ENCODE peak calls at places on chromosomes 3 and 15, in five cellular contexts. One of them, this sample, is unnamed.
A peak's percentile ranks its signal among the peaks of the same experiment; 100 is the strongest.

GRCh38 chr3:183826448-183826847 is 1.1 kb upstream of the MAP6D1 start:
- DNase-seq in fibroblast of pulmonary artery: no peak
- DNase-seq in LNCaP clone FGC: peak; percentile 30
- DNase-seq in GM10248: no peak
- DNase-seq in RWPE1: no peak
- DNase-seq in this sample: no peak

GRCh38 chr3:140170612-140171011 is 235.6 kb downstream of the CLSTN2 start:
- DNase-seq in fibroblast of pulmonary artery: no peak
- DNase-seq in RWPE1: no peak
- DNase-seq in GM10248: peak; percentile 41
- DNase-seq in LNCaP clone FGC: no peak
- DNase-seq in this sample: peak; percentile 55

GRCh38 chr3:123743121-123743520 is 141.0 kb downstream of the MYLK start:
- DNase-seq in RWPE1: no peak
- DNase-seq in LNCaP clone FGC: no peak
- DNase-seq in GM10248: no peak
- DNase-seq in fibroblast of pulmonary artery: no peak
- DNase-seq in this sample: no peak

GRCh38 chr15:41583795-41584194 is 24.8 kb downstream of the TYRO3 start:
- DNase-seq in LNCaP clone FGC: no peak
- DNase-seq in fibroblast of pulmonary artery: no peak
- DNase-seq in GM10248: no peak
- DNase-seq in RWPE1: no peak
- DNase-seq in this sample: no peak

GRCh38 chr3:156643729-156644389 is 30.5 kb upstream of the TIPARP start:
- DNase-seq in RWPE1: no peak
- DNase-seq in fibroblast of pulmonary artery: peak; percentile 61
- DNase-seq in LNCaP clone FGC: no peak
- DNase-seq in GM10248: peak; percentile 35
- DNase-seq in this sample: peak; percentile 40

GRCh38 chr3:12579919-12580318 is 23.0 kb downstream of the MKRN2 start:
- DNase-seq in GM10248: no peak
- DNase-seq in LNCaP clone FGC: no peak
- DNase-seq in fibroblast of pulmonary artery: peak; percentile 58
- DNase-seq in RWPE1: no peak
- DNase-seq in this sample: no peak

GRCh38 chr3:152718810-152719209 is 116.1 kb upstream of the P2RY1 start:
- DNase-seq in fibroblast of pulmonary artery: no peak
- DNase-seq in LNCaP clone FGC: no peak
- DNase-seq in GM10248: no peak
- DNase-seq in RWPE1: no peak
- DNase-seq in this sample: no peak

GRCh38 chr15:42908538-42908937 is 12.0 kb downstream of the TTBK2 start:
- DNase-seq in RWPE1: no peak
- DNase-seq in GM10248: no peak
- DNase-seq in fibroblast of pulmonary artery: no peak
- DNase-seq in LNCaP clone FGC: no peak
- DNase-seq in this sample: no peak

GRCh38 chr15:62900071-62900812 is 142.3 kb upstream of the TPM1 start:
- DNase-seq in LNCaP clone FGC: no peak
- DNase-seq in GM10248: no peak
- DNase-seq in RWPE1: peak; percentile 52
- DNase-seq in fibroblast of pulmonary artery: no peak
- DNase-seq in this sample: no peak

GRCh38 chr3:156017636-156018035 is 102.7 kb upstream of the KCNAB1 start:
- DNase-seq in LNCaP clone FGC: no peak
- DNase-seq in GM10248: no peak
- DNase-seq in fibroblast of pulmonary artery: no peak
- DNase-seq in RWPE1: no peak
- DNase-seq in this sample: no peak

GRCh38 chr15:72784233-72784876 is 797 bp upstream of the ADPGK start:
- DNase-seq in GM10248: peak; percentile 55
- DNase-seq in RWPE1: peak; percentile 57
- DNase-seq in fibroblast of pulmonary artery: peak; percentile 91
- DNase-seq in LNCaP clone FGC: peak; percentile 61
- DNase-seq in this sample: peak; percentile 70
- TF ChIP-seq CTCF in GM10248: peak; percentile 34
- TF ChIP-seq CTCF in RWPE1: peak; percentile 71
- TF ChIP-seq CTCF in fibroblast of pulmonary artery: peak; percentile 48
- TF ChIP-seq CTCF in LNCaP clone FGC: peak; percentile 50
- TF ChIP-seq CTCF in this sample: peak; percentile 12

GRCh38 chr3:158097141-158097540 is 9.1 kb downstream of the SHOX2 start:
- DNase-seq in fibroblast of pulmonary artery: no peak
- DNase-seq in GM10248: no peak
- DNase-seq in RWPE1: no peak
- DNase-seq in LNCaP clone FGC: no peak
- DNase-seq in this sample: no peak

GRCh38 chr3:158093526-158093925 is 12.7 kb downstream of the SHOX2 start:
- DNase-seq in LNCaP clone FGC: no peak
- DNase-seq in GM10248: no peak
- DNase-seq in RWPE1: no peak
- DNase-seq in fibroblast of pulmonary artery: no peak
- DNase-seq in this sample: no peak

GRCh38 chr3:158094917-158095301 is 11.3 kb downstream of the SHOX2 start:
- DNase-seq in fibroblast of pulmonary artery: no peak
- DNase-seq in LNCaP clone FGC: no peak
- DNase-seq in GM10248: peak; percentile 52
- DNase-seq in RWPE1: no peak
- DNase-seq in this sample: peak; percentile 69

GRCh38 chr3:158095302-158095997 is 10.8 kb downstream of the SHOX2 start:
- DNase-seq in GM10248: peak; percentile 21
- DNase-seq in fibroblast of pulmonary artery: no peak
- DNase-seq in RWPE1: no peak
- DNase-seq in LNCaP clone FGC: no peak
- DNase-seq in this sample: no peak

DNA sequence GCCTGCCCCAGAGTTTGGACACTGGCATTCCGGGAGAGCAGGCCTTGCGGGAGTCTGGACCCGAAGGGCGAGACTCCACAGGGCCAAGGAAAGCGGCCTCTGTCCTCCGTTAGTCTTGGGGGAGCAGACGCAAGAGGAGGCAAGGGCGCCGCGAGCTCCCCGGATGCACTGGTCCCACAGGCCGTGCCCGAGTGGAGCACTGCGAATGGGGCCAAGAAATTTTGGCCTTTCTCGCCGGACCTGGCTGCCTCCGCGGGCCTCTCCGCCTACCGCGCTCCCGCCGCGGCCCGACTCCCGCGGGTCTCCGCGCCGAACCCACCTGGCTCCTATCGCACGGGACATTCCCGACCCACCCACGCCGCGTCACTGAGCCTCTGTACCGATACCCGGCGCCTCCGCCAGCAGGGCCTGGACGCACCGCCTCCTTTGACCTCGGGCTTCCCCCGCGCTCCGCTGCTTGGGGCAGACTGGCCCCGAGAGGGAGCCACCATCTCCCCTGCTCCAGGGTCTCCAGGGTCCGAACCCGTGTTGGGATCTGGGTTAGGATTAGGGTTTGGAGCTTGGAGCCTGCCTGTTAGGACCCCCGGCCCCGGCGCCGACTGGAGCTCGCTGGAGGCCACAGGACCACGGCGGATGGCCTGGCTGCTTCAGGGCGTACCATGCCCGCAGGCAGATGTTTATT is 11.8 kb downstream of the SHOX2 start:
- DNase-seq in fibroblast of pulmonary artery: no peak
- DNase-seq in LNCaP clone FGC: no peak
- DNase-seq in RWPE1: no peak
- DNase-seq in GM10248: peak; percentile 77
- DNase-seq in this sample: peak; percentile 79
- TF ChIP-seq CTCF in fibroblast of pulmonary artery: no peak
- TF ChIP-seq CTCF in LNCaP clone FGC: no peak
- TF ChIP-seq CTCF in RWPE1: no peak
- TF ChIP-seq CTCF in GM10248: peak; percentile 35
- TF ChIP-seq CTCF in this sample: peak; percentile 45

GRCh38 chr3:10417849-10418248 is 87.5 kb downstream of the ATP2B2 start:
- DNase-seq in fibroblast of pulmonary artery: peak; percentile 9
- DNase-seq in GM10248: peak; percentile 32
- DNase-seq in RWPE1: peak; percentile 13
- DNase-seq in LNCaP clone FGC: peak; percentile 11
- DNase-seq in this sample: peak; percentile 27
- TF ChIP-seq CTCF in fibroblast of pulmonary artery: peak; percentile 4
- TF ChIP-seq CTCF in GM10248: peak; percentile 34
- TF ChIP-seq CTCF in RWPE1: no peak
- TF ChIP-seq CTCF in LNCaP clone FGC: peak; percentile 55
- TF ChIP-seq CTCF in this sample: no peak

DNA sequence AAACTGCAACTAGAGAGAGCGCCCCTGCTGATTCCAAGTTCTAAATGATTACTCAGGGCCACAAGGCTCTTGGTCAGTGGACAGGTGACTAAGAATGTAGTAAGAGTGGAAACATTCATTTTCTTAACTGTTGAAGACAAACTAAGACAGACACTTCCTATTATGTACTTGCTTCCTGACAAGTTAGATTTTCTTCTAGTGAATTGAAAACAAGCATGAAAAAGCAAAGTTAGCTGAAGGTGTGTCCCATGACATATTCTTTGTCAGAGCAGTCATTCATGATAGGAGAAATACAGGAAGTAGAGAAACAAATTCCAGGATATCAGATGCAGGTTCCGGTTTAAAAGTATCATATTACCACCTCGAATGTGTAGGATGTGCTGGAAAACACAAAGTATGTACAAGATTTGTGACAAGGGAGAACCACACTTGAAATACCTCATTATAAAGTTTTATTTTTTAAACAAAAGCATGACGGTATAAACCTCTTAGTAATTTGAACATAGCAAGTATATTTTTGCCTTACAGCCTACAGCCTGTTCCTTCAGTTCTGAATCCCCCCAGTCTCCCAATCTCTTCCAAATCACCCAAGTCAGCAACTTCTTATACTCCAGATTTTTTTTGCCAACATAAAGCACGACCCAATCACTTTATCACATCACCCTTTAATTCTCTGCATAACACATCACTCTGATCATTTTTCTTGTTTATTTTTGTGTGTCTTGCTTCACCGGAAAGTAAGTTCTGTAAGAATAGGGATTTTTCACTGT is 6.2 kb downstream of the TSPAN3 start:
- DNase-seq in RWPE1: peak; percentile 38
- DNase-seq in GM10248: no peak
- DNase-seq in LNCaP clone FGC: no peak
- DNase-seq in fibroblast of pulmonary artery: peak; percentile 46
- DNase-seq in this sample: no peak
- TF ChIP-seq CTCF in RWPE1: no peak
- TF ChIP-seq CTCF in GM10248: no peak
- TF ChIP-seq CTCF in LNCaP clone FGC: no peak
- TF ChIP-seq CTCF in fibroblast of pulmonary artery: no peak
- TF ChIP-seq CTCF in this sample: no peak

GRCh38 chr3:62229908-62230307 is 143.4 kb downstream of the FEZF2 start:
- DNase-seq in RWPE1: peak; percentile 9
- DNase-seq in GM10248: no peak
- DNase-seq in fibroblast of pulmonary artery: peak; percentile 22
- DNase-seq in LNCaP clone FGC: peak; percentile 11
- DNase-seq in this sample: no peak
- TF ChIP-seq CTCF in RWPE1: no peak
- TF ChIP-seq CTCF in GM10248: no peak
- TF ChIP-seq CTCF in fibroblast of pulmonary artery: peak; percentile 38
- TF ChIP-seq CTCF in LNCaP clone FGC: peak; percentile 55
- TF ChIP-seq CTCF in this sample: no peak

DNA sequence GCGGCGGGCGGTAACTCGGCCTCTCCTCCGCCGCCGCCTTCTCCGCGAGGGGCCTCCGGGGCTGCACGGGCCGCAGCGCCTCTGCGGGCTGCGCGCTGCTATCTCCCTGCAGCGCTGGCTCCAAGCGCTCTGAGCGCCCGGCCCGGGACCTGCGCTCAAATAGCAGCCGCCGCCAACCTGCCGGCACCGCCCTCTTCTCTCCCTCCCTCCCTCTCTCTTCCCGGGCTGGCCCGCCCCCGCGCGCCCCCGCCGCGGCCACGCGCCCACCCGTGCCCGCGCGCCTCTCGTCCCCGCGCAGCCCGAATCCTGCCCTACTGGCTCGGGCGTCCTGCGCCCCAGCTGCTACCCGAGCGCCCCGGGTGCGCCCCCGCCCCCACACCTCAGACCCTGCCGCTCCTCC is at the start of gene CACNA2D2:
- DNase-seq in fibroblast of pulmonary artery: no peak
- DNase-seq in RWPE1: peak; percentile 54
- DNase-seq in LNCaP clone FGC: peak; percentile 31
- DNase-seq in GM10248: no peak
- DNase-seq in this sample: peak; percentile 62
- TF ChIP-seq CTCF in fibroblast of pulmonary artery: no peak
- TF ChIP-seq CTCF in RWPE1: no peak
- TF ChIP-seq CTCF in LNCaP clone FGC: no peak
- TF ChIP-seq CTCF in GM10248: no peak
- TF ChIP-seq CTCF in this sample: no peak

GRCh38 chr3:150829408-150829807 is 66.4 kb upstream of the SIAH2 start:
- DNase-seq in LNCaP clone FGC: no peak
- DNase-seq in GM10248: no peak
- DNase-seq in RWPE1: no peak
- DNase-seq in fibroblast of pulmonary artery: no peak
- DNase-seq in this sample: no peak

GRCh38 chr3:150830745-150831144 is 67.8 kb upstream of the SIAH2 start:
- DNase-seq in GM10248: no peak
- DNase-seq in fibroblast of pulmonary artery: no peak
- DNase-seq in RWPE1: no peak
- DNase-seq in LNCaP clone FGC: no peak
- DNase-seq in this sample: no peak

GRCh38 chr3:150828997-150829396 is 66.0 kb upstream of the SIAH2 start:
- DNase-seq in fibroblast of pulmonary artery: no peak
- DNase-seq in GM10248: no peak
- DNase-seq in LNCaP clone FGC: no peak
- DNase-seq in RWPE1: no peak
- DNase-seq in this sample: no peak

GRCh38 chr3:150828261-150828660 is 65.3 kb upstream of the SIAH2 start:
- DNase-seq in fibroblast of pulmonary artery: no peak
- DNase-seq in RWPE1: no peak
- DNase-seq in LNCaP clone FGC: no peak
- DNase-seq in GM10248: no peak
- DNase-seq in this sample: no peak

DNA sequence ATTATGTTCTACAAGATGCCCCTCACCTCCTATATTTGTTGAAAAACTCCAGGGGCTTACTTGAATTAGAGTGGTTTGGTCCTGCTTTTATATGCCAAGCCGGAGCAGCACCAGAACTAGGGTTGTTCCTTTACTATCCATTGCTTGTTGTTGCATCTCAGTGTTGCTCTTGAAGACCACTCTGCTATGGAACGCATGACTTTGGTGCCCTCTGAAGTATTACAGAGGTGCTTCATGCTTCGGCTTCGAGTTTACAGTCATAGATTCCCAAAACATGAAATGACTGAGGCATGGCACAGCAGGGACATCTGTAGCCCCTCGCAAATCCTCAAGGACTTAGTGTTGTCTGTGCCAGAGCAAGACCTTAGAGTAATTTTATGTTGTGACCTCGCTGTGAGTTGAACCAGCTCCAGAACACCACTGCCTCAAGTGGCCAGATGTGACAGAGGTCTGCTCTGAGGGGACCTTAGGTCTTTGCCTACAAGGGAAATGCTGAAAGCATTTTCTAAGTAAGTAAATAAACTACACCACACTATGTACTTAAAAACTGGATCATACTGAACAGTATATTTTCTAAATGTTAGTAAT is 67.2 kb upstream of the SIAH2 start:
- DNase-seq in fibroblast of pulmonary artery: no peak
- DNase-seq in LNCaP clone FGC: no peak
- DNase-seq in GM10248: peak; percentile 32
- DNase-seq in RWPE1: no peak
- DNase-seq in this sample: peak; percentile 40
- TF ChIP-seq CTCF in fibroblast of pulmonary artery: peak; percentile 30
- TF ChIP-seq CTCF in LNCaP clone FGC: peak; percentile 12
- TF ChIP-seq CTCF in GM10248: no peak
- TF ChIP-seq CTCF in RWPE1: no peak
- TF ChIP-seq CTCF in this sample: no peak

GRCh38 chr3:16595778-16596177 is 9.4 kb downstream of the DAZL start:
- DNase-seq in RWPE1: no peak
- DNase-seq in GM10248: no peak
- DNase-seq in LNCaP clone FGC: no peak
- DNase-seq in fibroblast of pulmonary artery: peak; percentile 18
- DNase-seq in this sample: no peak
- TF ChIP-seq CTCF in RWPE1: no peak
- TF ChIP-seq CTCF in GM10248: no peak
- TF ChIP-seq CTCF in LNCaP clone FGC: no peak
- TF ChIP-seq CTCF in fibroblast of pulmonary artery: peak; percentile 17
- TF ChIP-seq CTCF in this sample: no peak